ENCODE peak calls at places on chromosomes 4 and X, in four cellular contexts. K is transverse colon, L is esophagus muscularis mucosa, T is sigmoid colon. W is an unnamed sample. For H3K36me3, the result is how much of the 10 kb centered on the place peaks cover.

GRCh38 chr4:77473509-77473908 is 132.1 kb upstream of the CXCL13 start:
- DNase-seq in L (no peak), K (no peak), T (no peak), W (no peak)

GRCh38 chrX:105821471-105822081 is 763 bp upstream of the NRK start:
- DNase-seq in K (peak), L (no peak), T (peak), W (peak)

GRCh38 chrX:149962859-149963757 is 24.8 kb upstream of the EOLA2 start:
- DNase-seq in T (no peak), K (peak), L (no peak), W (peak)

GRCh38 chr4:96103086-96103485 is 263.2 kb downstream of the PDHA2 start:
- DNase-seq in K (no peak), T (no peak), L (no peak), W (no peak)

GRCh38 chr4:109248322-109248895 is 54.0 kb downstream of the COL25A1 start:
- DNase-seq in L (no peak), T (no peak), K (no peak), W (no peak)

GRCh38 chr4:156824451-156825060 is 147.0 kb downstream of the PDGFC start:
- DNase-seq in L (no peak), K (no peak), T (no peak), W (no peak)

GRCh38 chr4:110631582-110632505 is 9.0 kb upstream of the PITX2 start:
- DNase-seq in T (peak), L (no peak), K (peak), W (no peak)

GRCh38 chrX:40647307-40648197 is at the start of gene CXorf38:
- DNase-seq in K (peak), T (peak), L (peak), W (peak)

GRCh38 chr4:20416800-20417199 is 165.1 kb downstream of the SLIT2 start:
- DNase-seq in K (no peak), L (no peak), T (no peak), W (no peak)

GRCh38 chr4:54658321-54659093 is 750 bp downstream of the KIT start:
- DNase-seq in L (no peak), K (peak), T (no peak), W (peak)

GRCh38 chrX:129931411-129932136 is 25.6 kb downstream of the UTP14A start:
- DNase-seq in K (peak), L (peak), T (peak), W (peak)
- TF ChIP-seq POLR2A in K (peak), L (no peak), T (peak), W (no peak)

DNA sequence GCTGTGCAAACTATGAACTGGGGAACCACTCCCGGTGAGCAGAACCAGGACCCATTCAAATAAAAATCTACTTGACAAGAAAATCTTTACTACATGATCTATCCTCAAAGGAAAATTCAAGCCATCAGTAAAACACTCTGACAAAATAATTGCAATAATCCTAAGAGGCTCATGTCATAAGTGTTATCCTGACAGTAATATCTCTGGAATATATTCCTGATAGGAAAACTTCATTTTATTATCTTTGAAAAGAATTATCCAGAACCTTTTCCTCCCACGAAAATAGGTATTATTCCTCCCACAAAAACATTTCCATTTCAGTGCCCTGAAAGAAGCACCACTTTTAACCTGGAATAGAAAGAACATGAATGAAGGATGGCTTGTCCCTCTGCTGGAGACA is 357.7 kb upstream of the PCDH7 start:
- DNase-seq in K (no peak), L (no peak), T (no peak), W (no peak)
- TF ChIP-seq EP300 in K (no peak), L (no peak), T (no peak), W (no peak)

GRCh38 chr4:87130482-87130881 is 89.9 kb downstream of the KLHL8 start:
- DNase-seq in L (no peak), K (no peak), T (no peak), W (no peak)
- H3K36me3 ChIP-seq in L (half or more), K (under half), T (under half), W (under half)

DNA sequence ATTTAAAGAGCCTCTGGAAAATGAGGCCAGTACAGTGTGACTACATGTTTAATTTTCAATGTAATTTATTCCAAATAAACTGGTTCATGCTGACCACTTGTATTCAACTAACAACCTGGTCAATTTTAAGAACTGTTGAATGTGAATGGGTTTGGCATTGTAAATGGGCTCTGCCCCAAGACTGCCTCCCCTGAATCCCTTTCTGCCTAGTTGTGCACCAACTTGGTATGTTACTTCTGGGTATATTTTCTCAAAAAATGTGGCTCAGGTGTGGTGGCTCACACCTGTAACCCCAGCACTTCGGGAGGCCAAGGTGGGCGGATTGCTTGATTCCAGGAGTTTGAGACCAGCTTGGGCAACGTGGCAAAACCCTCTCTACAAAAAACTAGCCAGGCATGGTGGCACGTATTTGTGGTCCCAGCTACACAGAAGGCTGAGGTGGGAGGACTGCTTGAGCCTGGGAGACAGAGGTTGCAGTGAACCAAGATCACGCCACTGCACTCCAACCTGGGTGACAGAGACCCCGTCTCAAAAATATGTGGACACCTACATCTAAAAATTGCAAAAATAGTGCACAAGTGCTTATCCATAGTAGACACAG is 7.2 kb downstream of the RPL9 start:
- DNase-seq in L (no peak), K (no peak), T (no peak), W (no peak)
- TF ChIP-seq POLR2A in L (no peak), K (no peak), T (no peak), W (no peak)

DNA sequence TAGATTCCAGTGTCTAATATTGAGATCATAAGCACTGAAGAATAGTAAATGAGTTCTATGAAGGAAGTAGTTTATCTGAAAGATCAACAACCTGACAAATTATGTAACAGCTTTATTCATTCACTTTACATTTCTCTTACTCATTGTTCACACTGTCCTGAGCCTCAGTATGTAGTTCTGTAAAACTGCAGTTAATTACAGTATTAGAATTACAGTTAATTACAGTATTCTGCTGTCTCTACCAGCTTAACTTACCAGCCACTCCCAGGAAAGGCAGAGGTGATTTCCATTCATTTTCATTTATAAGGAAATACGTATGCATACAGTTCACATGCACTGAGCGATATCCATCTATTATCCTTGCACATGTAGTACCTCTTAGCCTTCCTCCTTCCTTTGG is 32.8 kb downstream of the NFKB1 start:
- DNase-seq in L (no peak), T (no peak), K (no peak), W (no peak)
- TF ChIP-seq EP300 in L (no peak), T (no peak), K (no peak), W (no peak)

DNA sequence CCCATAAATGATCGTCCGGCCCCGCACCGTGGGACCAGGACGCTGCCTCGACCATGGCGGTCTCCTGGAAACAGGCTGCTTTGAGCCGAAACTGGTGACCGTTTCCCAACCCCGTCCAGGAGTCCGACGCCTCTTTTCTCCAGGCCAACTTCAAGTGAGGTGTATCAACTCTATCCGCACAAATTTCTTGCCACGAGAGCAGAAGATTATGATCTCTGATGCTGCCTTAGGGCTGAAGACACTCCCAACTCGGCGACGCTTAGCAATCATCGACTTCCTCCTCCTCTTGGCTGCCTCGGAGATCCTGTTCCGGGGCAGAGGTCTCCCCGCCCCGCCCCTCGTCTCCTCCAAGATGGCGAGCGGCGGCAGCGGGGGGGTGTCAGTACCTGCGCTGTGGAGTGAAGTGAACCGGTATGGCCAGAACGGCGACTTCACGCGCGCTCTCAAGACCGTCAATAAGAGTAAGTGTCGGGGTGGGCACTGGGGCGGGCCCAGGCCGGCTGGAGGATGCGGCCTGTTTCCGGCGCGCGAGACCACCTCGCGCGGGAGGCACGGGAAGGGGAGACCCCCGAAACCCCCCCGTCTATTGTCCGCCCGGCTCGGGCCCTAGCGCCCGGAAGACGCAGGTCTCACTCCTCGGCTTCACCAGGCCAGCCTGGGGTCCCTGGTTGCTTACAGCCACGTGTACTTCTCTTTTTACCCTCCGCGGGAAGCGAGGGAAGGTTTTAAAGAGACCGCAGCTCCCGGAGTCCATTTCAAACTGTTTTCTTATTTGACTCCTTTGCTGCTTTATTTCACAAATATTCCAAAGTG is at the start of gene SRP72:
- DNase-seq in T (peak), K (peak), L (peak), W (peak)
- H3K36me3 ChIP-seq in T (under half), K (under half), L (under half), W (under half)

GRCh38 chrX:102516314-102516936 is at the start of gene TMSB15A:
- DNase-seq in K (peak), T (peak), L (peak), W (peak)
- TF ChIP-seq POLR2A in K (no peak), T (no peak), L (no peak), W (no peak)

W was measured in ovary.